ENCODE peak calls at places on chromosomes 5 and 9, in six cellular contexts. D, E, K, S, F and C are unnamed samples.

GRCh38 chr9:76456202-76456926 is 2.6 kb upstream of the GCNT1 start:
- DNase-seq in S (peak; percentile 63), K (no peak), D (peak; percentile 18), E (peak; percentile 28), F (no peak), C (no peak)

GRCh38 chr9:74035786-74036185 is 461.3 kb upstream of the RORB start:
- DNase-seq in S (no peak), E (no peak), K (no peak), F (no peak), D (peak; percentile 54), C (no peak)

GRCh38 chr9:121373401-121373769 is 3.3 kb upstream of the STOM start:
- DNase-seq in D (peak; percentile 52), S (peak; percentile 56), F (no peak), K (no peak), E (peak; percentile 46), C (peak; percentile 47)

GRCh38 chr5:1300581-1301083 is 5.8 kb upstream of the TERT start:
- DNase-seq in E (no peak), S (no peak), F (no peak), K (no peak), D (no peak), C (no peak)

GRCh38 chr5:139410121-139410885 is 6.4 kb upstream of the SPATA24 start:
- DNase-seq in E (no peak), D (no peak), F (no peak), K (no peak), S (no peak), C (no peak)

GRCh38 chr5:42991477-42992034 is 48.6 kb downstream of the ANXA2R start:
- DNase-seq in F (no peak), S (no peak), E (no peak), K (no peak), D (no peak), C (no peak)

GRCh38 chr5:158268286-158268685 is 409.3 kb upstream of the CLINT1 start:
- DNase-seq in D (no peak), F (no peak), E (no peak), S (no peak), K (no peak), C (no peak)

GRCh38 chr5:138138949-138139775 is at the start of gene NME5:
- DNase-seq in K (peak; percentile 1), F (peak; percentile 69), S (peak; percentile 49), D (peak; percentile 61), E (peak; percentile 42), C (no peak)

GRCh38 chr5:35899805-35900204 is 38.6 kb downstream of the CAPSL start:
- DNase-seq in D (no peak), F (no peak), K (no peak), S (no peak), E (no peak), C (no peak)

GRCh38 chr5:78667461-78668103 is 19.0 kb upstream of the LHFPL2 start:
- DNase-seq in K (peak; percentile 18), S (no peak), E (peak; percentile 39), D (peak; percentile 37), F (no peak), C (no peak)

GRCh38 chr9:93080406-93080805 is 15.6 kb upstream of the CARD19 start:
- DNase-seq in D (no peak), E (no peak), K (no peak), S (no peak), F (no peak), C (no peak)

GRCh38 chr5:106311230-106311629 is 1359.5 kb downstream of the EFNA5 start:
- DNase-seq in F (no peak), K (no peak), S (peak; percentile 38), E (peak; percentile 26), D (no peak), C (no peak)

GRCh38 chr5:16797949-16798348 is 138.1 kb downstream of the MYO10 start:
- DNase-seq in F (no peak), E (no peak), K (no peak), S (peak; percentile 39), D (no peak), C (no peak)

GRCh38 chr9:126295516-126295915 is 31.1 kb upstream of the MVB12B start:
- DNase-seq in F (no peak), E (no peak), S (no peak), K (no peak), D (no peak), C (no peak)

GRCh38 chr5:159269723-159270122 is 6.6 kb downstream of the UBLCP1 start:
- DNase-seq in D (no peak), K (no peak), F (no peak), S (no peak), E (no peak), C (no peak)

GRCh38 chr9:14215614-14216013 is 98.3 kb downstream of the NFIB start:
- DNase-seq in K (no peak), F (no peak), D (peak; percentile 43), E (peak; percentile 77), S (peak; percentile 80), C (no peak)

GRCh38 chr9:108521063-108521462 is 334.7 kb downstream of the ACTL7B start:
- DNase-seq in E (peak; percentile 68), K (peak; percentile 37), D (peak; percentile 69), S (peak; percentile 72), F (no peak), C (peak; percentile 48)

GRCh38 chr9:4073371-4073770 is 226.5 kb downstream of the GLIS3 start:
- DNase-seq in K (no peak), D (no peak), F (peak; percentile 16), S (no peak), E (no peak), C (no peak)
- TF ChIP-seq CTCF in K (peak; percentile 60), D (peak; percentile 48), F (peak; percentile 26), S (peak; percentile 32), E (peak; percentile 40), C (peak; percentile 53)

GRCh38 chr9:127776195-127776918 is 2.1 kb downstream of the SH2D3C start:
- DNase-seq in E (no peak), K (no peak), D (no peak), S (no peak), F (no peak), C (no peak)
- TF ChIP-seq CTCF in E (no peak), K (no peak), D (no peak), S (no peak), F (no peak), C (no peak)

DNA sequence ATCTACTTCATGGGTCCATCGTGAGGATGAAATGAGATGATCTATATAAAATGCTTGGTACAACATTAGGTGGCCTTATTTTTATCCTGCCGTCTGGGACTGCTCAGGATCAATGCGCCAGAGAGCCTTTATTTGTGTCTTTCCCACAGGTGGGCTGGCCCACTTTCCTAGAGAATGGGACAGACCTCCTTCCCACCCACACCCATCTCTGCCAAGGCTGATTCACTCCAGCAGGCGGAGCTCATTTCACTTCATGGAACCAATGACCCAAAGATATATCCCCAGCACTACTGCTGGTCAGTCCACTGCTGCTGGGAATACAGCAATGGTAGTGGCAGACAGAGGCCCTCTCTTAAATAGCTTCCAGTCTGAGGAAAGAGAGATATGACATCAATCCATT is 35.7 kb downstream of the TGFBI start:
- DNase-seq in F (no peak), E (peak; percentile 39), K (no peak), D (peak; percentile 44), S (peak; percentile 55), C (no peak)
- TF ChIP-seq CTCF in F (peak; percentile 12), E (peak; percentile 25), K (peak; percentile 51), D (peak; percentile 29), S (peak; percentile 54), C (peak; percentile 38)

DNA sequence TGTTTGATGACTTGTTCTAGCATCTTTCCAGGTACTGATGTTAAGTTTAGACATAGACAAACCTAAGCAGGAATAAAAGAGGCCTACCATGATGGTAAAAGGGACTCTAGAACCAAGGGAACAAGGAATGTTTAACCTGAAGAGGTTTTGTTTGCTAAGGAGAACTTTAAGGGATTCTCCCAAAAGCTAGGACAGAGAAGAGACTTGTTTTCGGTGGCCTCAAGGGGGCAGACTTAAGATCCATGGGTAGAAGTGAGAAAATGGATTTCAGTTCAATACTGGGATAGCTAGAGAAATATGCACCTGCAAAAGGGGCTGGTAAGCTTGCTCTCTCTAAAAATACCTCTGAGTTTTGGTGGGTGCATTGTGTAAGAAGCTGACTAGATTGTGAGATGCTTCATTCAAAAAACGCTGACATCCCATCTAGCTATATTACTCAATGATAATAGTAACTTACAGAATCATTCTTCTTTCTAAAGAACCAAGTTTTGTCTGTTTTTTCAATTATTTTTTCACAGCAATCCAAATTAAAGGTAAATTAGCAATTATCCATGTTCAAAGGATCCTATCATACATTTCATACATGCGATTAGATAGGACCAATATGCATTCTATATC is 5.5 kb upstream of the ADRB2 start:
- DNase-seq in F (peak; percentile 47), K (peak; percentile 15), D (peak; percentile 56), S (peak; percentile 64), E (peak; percentile 67), C (no peak)
- TF ChIP-seq CTCF in F (peak; percentile 88), K (peak; percentile 85), D (peak; percentile 77), S (peak; percentile 74), E (peak; percentile 66), C (peak; percentile 72)

DNA sequence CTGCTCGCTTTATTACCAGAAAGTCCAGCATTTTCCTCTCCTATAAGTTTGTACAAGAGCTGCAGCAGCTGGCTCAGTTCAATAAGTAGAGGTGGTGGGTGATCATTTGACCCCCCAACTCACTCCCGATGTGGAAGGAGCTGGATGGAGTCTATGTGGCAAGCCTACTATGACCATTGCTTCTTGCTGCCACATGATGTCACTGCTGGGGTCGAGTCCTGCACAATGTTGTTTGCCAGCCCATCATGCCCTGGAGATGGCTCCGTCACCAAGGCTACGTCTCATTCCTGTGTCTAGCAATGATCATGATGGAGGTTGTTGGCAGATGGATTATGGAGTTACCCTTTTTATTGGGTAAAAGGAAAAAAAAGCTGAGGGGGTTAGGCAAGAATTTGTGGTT is 266.3 kb downstream of the PSAT1 start:
- DNase-seq in D (no peak), E (no peak), F (peak; percentile 16), K (no peak), S (no peak), C (no peak)
- TF ChIP-seq CTCF in D (no peak), E (no peak), F (peak; percentile 26), K (no peak), S (no peak), C (no peak)

DNA sequence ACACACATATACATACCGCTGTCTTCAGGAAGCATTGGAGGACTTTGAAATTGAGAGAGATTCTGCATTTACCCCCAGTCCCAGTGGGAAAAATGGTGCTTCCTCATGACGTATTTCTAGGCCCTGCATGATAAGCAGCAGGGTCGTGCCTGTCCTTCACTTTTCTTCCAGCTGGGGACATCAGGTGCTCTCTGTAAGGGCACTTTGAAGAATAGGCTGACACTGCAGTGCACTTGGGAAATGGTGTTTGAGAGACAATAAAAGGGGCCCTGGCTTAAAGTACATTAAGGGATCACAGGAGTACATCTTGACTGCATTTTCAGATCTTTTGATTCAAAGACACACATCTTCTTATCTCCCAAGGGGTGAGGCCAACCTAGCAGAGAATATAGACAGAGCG is 437.8 kb downstream of the CSNK1G3 start:
- DNase-seq in K (no peak), E (no peak), F (no peak), S (no peak), D (no peak), C (no peak)
- TF ChIP-seq CTCF in K (no peak), E (no peak), F (peak; percentile 34), S (no peak), D (no peak), C (no peak)